ENCODE peak calls at places on chromosomes 6 and 20, in ten cellular contexts. P, D, R, F, C, A, W, N, V and J are unnamed samples.

GRCh38 chr20:41879151-41879550 is 261.0 kb upstream of the CHD6 start:
- DNase-seq in P (no peak), C (no peak), D (no peak), N (no peak), W (no peak), R (no peak), F (no peak), V (no peak), A (no peak), J (no peak)

GRCh38 chr6:159100011-159100788 is 55.4 kb upstream of the TAGAP start:
- DNase-seq in C (no peak), W (no peak), P (no peak), D (no peak), R (no peak), F (no peak), N (no peak), V (no peak), A (no peak), J (no peak)

GRCh38 chr20:4812216-4812615 is 90.5 kb downstream of the PRND start:
- DNase-seq in W (no peak), N (no peak), A (no peak), P (no peak), F (no peak), R (no peak), D (no peak), V (no peak), C (no peak), J (no peak)

GRCh38 chr6:86937219-86938079 is at the start of gene HTR1E:
- DNase-seq in C (peak), V (peak), R (no peak), W (peak), D (no peak), F (peak), P (peak), N (peak), A (no peak), J (no peak)

GRCh38 chr6:132443206-132443605 is 41.9 kb upstream of the MOXD1 start:
- DNase-seq in C (no peak), R (no peak), W (peak), D (no peak), F (no peak), N (peak), A (no peak), P (no peak), V (no peak), J (no peak)

GRCh38 chr6:140537211-140537610 is 1162.8 kb upstream of the CITED2 start:
- DNase-seq in R (no peak), V (no peak), F (no peak), A (no peak), D (no peak), P (no peak), C (no peak), W (peak), N (no peak), J (no peak)

GRCh38 chr20:62599216-62600110 is 42.8 kb upstream of the SLCO4A1 start:
- DNase-seq in P (no peak), F (no peak), C (no peak), W (no peak), N (no peak), A (no peak), V (no peak), D (no peak), R (no peak), J (no peak)

GRCh38 chr20:23305098-23305497 is 45.5 kb upstream of the NXT1 start:
- DNase-seq in A (no peak), N (no peak), R (no peak), D (no peak), V (no peak), P (no peak), F (no peak), W (no peak), C (peak), J (no peak)

GRCh38 chr6:135583256-135583758 is 85.8 kb upstream of the AHI1 start:
- DNase-seq in A (no peak), P (no peak), R (no peak), W (peak), V (no peak), D (no peak), N (no peak), F (no peak), C (peak), J (no peak)

GRCh38 chr6:1215023-1215422 is 96.9 kb upstream of the FOXQ1 start:
- DNase-seq in A (no peak), P (no peak), W (no peak), R (no peak), C (no peak), N (no peak), D (no peak), F (no peak), V (no peak), J (no peak)

GRCh38 chr20:36109251-36109947 is 45.1 kb upstream of the EPB41L1 start:
- DNase-seq in N (no peak), R (no peak), W (peak), V (no peak), C (no peak), A (no peak), P (no peak), F (no peak), D (no peak), J (no peak)

GRCh38 chr20:52749938-52750337 is 222.2 kb upstream of the TSHZ2 start:
- DNase-seq in W (no peak), R (no peak), F (no peak), A (no peak), D (no peak), P (no peak), N (no peak), C (no peak), V (no peak), J (no peak)

GRCh38 chr20:63026582-63027424 is 20.0 kb upstream of the BHLHE23 start:
- DNase-seq in D (no peak), R (no peak), F (no peak), V (no peak), W (no peak), C (no peak), N (no peak), P (no peak), A (no peak), J (no peak)

GRCh38 chr6:135144678-135145508 is 36.2 kb upstream of the MYB start:
- DNase-seq in A (no peak), W (peak), D (no peak), N (peak), R (no peak), C (peak), F (peak), P (no peak), V (peak), J (no peak)

GRCh38 chr6:118186676-118187567 is 279.9 kb downstream of the SLC35F1 start:
- DNase-seq in V (no peak), D (no peak), P (no peak), F (no peak), N (no peak), R (no peak), A (no peak), C (no peak), W (no peak), J (no peak)

GRCh38 chr20:48541581-48542071 is 286.2 kb downstream of the PREX1 start:
- DNase-seq in C (no peak), F (no peak), V (no peak), P (no peak), R (no peak), N (no peak), W (no peak), A (no peak), D (no peak), J (no peak)

GRCh38 chr20:11274137-11274536 is 600.3 kb upstream of the JAG1 start:
- DNase-seq in F (peak), R (no peak), W (peak), P (peak), C (peak), V (peak), A (no peak), N (peak), D (no peak), J (no peak)

GRCh38 chr6:167734662-167735497 is 91.8 kb upstream of the AFDN start:
- DNase-seq in P (no peak), V (no peak), D (no peak), C (no peak), A (no peak), W (no peak), N (no peak), F (no peak), R (no peak), J (no peak)

GRCh38 chr20:53077373-53078205 is 105.4 kb downstream of the TSHZ2 start:
- DNase-seq in W (no peak), C (peak), A (no peak), V (no peak), N (peak), F (peak), P (no peak), D (peak), R (no peak), J (no peak)

GRCh38 chr6:13762648-13763441 is 51.2 kb upstream of the RANBP9 start:
- DNase-seq in V (no peak), W (peak), A (no peak), D (no peak), N (no peak), R (no peak), C (peak), F (no peak), P (no peak), J (no peak)

GRCh38 chr20:39042279-39043150 is 80.4 kb downstream of the DHX35 start:
- DNase-seq in V (no peak), C (no peak), R (no peak), A (no peak), F (no peak), P (no peak), D (no peak), N (peak), W (peak), J (no peak)

GRCh38 chr20:35901678-35902544 is 52.4 kb downstream of the SCAND1 start:
- DNase-seq in C (peak), N (peak), P (no peak), V (no peak), A (no peak), W (peak), R (no peak), D (no peak), F (peak), J (peak)